ENCODE peak calls at places on chromosomes 1 and 21, in six cellular contexts. X, L, D, S, K and C are unnamed samples.

GRCh38 chr21:42555756-42556438 is 42.2 kb downstream of the SLC37A1 start:
- DNase-seq in X (no peak), D (no peak), S (peak; percentile 58), K (peak; percentile 40), L (peak; percentile 38), C (no peak)

GRCh38 chr1:47917696-47918095 is 79.5 kb downstream of the TRABD2B start:
- DNase-seq in D (no peak), X (no peak), K (no peak), S (no peak), L (no peak), C (peak; percentile 10)

GRCh38 chr1:2587860-2588571 is 1.4 kb downstream of the PRXL2B start:
- DNase-seq in X (no peak), D (no peak), L (peak; percentile 79), K (no peak), S (peak; percentile 65), C (no peak)

GRCh38 chr1:213122514-213122929 is 71.5 kb downstream of the RPS6KC1 start:
- DNase-seq in S (no peak), D (no peak), K (no peak), X (peak; percentile 77), L (no peak), C (peak; percentile 56)

GRCh38 chr1:7221823-7222462 is 436.7 kb downstream of the CAMTA1 start:
- DNase-seq in K (no peak), X (no peak), D (no peak), S (no peak), L (no peak), C (no peak)

GRCh38 chr1:64470670-64471217 is 815 bp downstream of the CACHD1 start:
- DNase-seq in X (peak; percentile 30), K (peak; percentile 71), D (peak; percentile 25), S (peak; percentile 68), L (peak; percentile 87), C (peak; percentile 8)

GRCh38 chr21:42568834-42569731 is 55.4 kb downstream of the SLC37A1 start:
- DNase-seq in L (peak; percentile 73), X (no peak), K (peak; percentile 46), D (peak; percentile 11), S (peak; percentile 71), C (no peak)

GRCh38 chr1:151716771-151717631 is at the start of gene CELF3:
- DNase-seq in L (no peak), D (no peak), K (no peak), S (no peak), X (peak; percentile 50), C (no peak)

GRCh38 chr1:211925016-211925415 is 94.5 kb upstream of the LPGAT1 start:
- DNase-seq in L (no peak), X (no peak), S (no peak), D (no peak), K (no peak), C (peak; percentile 43)

GRCh38 chr1:209490013-209490412 is 93.5 kb upstream of the CAMK1G start:
- DNase-seq in D (no peak), L (no peak), S (no peak), X (peak; percentile 26), K (no peak), C (peak; percentile 58)

GRCh38 chr21:32908529-32908928 is 117.2 kb upstream of the OLIG2 start:
- DNase-seq in D (no peak), K (no peak), L (no peak), X (no peak), S (no peak), C (no peak)

GRCh38 chr1:201226859-201227488 is 36.4 kb downstream of the IGFN1 start:
- DNase-seq in S (peak; percentile 16), K (no peak), L (no peak), D (no peak), X (no peak), C (no peak)

GRCh38 chr21:44537930-44538911 is 1.8 kb downstream of the KRTAP10-1 start:
- DNase-seq in S (peak; percentile 56), D (no peak), X (no peak), L (no peak), K (peak; percentile 39), C (no peak)

GRCh38 chr1:239947789-239948188 is 143.9 kb upstream of the FMN2 start:
- DNase-seq in S (no peak), D (no peak), X (no peak), K (no peak), L (no peak), C (peak; percentile 3)

GRCh38 chr1:100627018-100627716 is 89.2 kb downstream of the GPR88 start:
- DNase-seq in X (peak; percentile 85), D (no peak), K (no peak), S (no peak), L (no peak), C (peak; percentile 82)

GRCh38 chr1:160080381-160081100 is 797 bp upstream of the KCNJ9 start:
- DNase-seq in D (no peak), S (peak; percentile 18), X (no peak), K (no peak), L (no peak), C (no peak)

GRCh38 chr21:31352841-31353240 is 8.8 kb upstream of the TIAM1 start:
- DNase-seq in S (no peak), D (no peak), K (no peak), X (no peak), L (no peak), C (no peak)

GRCh38 chr1:113191579-113192076 is 118.6 kb downstream of the LRIG2 start:
- DNase-seq in L (no peak), X (no peak), K (no peak), D (no peak), S (no peak), C (peak; percentile 55)

GRCh38 chr21:42702720-42703119 is 49.3 kb downstream of the PDE9A start:
- DNase-seq in K (no peak), X (no peak), S (no peak), L (no peak), D (no peak), C (no peak)

GRCh38 chr1:248696261-248696660 is 6.3 kb downstream of the OR14I1 start:
- DNase-seq in X (no peak), S (no peak), D (peak; percentile 29), K (no peak), L (no peak), C (no peak)

DNA sequence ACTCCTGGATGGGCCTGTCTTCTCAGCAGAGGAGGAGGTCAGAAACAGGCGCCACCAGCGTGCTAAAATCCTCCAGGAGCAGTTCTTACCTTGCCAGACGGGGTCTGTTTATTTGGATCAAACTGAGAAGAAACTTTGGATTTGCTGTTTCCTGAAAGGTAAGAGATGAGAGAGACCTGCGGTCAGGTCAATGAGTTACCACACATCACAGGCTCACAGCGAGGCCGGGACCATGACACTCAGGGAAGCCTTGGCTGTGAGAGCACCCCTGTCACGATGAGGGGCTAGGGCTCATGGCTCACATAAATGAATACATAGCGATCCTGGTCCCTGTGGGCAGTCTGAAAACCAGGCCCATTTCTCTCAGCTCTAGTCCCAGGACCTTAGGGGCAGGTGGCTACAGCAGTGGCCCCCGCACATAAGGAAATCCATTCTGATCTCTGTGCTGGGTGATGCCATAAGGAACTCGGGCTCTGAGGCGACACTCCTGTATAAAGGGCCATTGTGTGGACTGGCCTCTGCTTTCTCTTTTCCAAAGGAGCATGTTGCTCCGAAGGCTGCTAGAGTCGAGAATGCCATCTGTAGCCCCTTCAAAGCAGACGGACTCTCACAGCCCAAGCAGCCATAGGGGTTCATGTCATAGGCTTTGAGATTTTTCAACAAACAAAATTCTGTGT is 8.9 kb upstream of the SRM start:
- DNase-seq in L (no peak), D (no peak), K (peak; percentile 37), X (no peak), S (peak; percentile 34), C (no peak)
- H3K36me3 ChIP-seq in L (no peaks in the 10 kb centered on the region), D (peaks cover 91% of the 10 kb centered on the region), K (peaks cover 98% of the 10 kb centered on the region), X (peaks cover 52% of the 10 kb centered on the region), S (peaks cover 81% of the 10 kb centered on the region), C (peaks cover 39% of the 10 kb centered on the region)

DNA sequence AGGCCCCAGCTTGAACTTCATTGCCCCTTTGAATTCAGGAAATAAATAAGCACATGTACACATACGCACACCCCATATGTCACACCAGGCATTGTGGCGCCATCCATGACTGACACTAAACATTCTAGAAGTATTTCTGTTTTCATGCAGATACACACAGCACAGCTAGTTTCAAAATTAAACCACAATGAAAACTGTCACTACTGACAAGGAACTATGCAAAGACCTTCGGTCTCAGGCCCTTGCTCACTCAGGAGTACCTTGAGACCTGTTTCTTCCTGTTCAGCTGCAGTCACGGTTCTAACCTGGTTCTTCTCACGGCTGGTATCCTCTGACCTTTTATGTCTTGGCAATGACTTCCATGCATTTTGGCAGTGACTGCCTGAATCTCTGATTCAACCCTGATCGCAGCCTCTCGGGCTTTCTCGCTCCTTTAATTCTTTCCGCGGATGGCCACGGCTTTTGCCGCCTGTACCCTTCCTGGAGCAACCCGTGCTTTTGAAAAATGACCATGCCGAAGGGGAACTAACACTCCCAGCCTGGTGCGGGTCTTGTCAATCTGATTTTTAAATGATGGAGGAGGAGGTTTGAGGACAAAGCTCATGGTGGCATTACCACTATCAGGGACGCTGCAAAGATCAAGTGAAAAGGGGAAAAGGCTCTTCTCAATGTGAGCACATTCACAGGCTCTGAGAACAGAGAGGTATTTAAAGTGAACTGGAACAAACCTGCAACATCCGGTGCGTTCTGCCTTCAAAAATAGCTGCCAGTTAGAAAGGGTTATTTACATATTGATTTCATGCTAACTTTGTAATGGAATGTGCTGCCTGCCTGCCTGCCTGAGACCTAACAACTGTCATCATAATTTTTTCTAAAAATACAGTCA is 384.6 kb downstream of the RRAGC start:
- DNase-seq in X (no peak), D (no peak), L (no peak), K (no peak), S (no peak), C (no peak)
- TF ChIP-seq CTCF in X (no peak), D (no peak), L (no peak), K (no peak), S (no peak), C (no peak)

DNA sequence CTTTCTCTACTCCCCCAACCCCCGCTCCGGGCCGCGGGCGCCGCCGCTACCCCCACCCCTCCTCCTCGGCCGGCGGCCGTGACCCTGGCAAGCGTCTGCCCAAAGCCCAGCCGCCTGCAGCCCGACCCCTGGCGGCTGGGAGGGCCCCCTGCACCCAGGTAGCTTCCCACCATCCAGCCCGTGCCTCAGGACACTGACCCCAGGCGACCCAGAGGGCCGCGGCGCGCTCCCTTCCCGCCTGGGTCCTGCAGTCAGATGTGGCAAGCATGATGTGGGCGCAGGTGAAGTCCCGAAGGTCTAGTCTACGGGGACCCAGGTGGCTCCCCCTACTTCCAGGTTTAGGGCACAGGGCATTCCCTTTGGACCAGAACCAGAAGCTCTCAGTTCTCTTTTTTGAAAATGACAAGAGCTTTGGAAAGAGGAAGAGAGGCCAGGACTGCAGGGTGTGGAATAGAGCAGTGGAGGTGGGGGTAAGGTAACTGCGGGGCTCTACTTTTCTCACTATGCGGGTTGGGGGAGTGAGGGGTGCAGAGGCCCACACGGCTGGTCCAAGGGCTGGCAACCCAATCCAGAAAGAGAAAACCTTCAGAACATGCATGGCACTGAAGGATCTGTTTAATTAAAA is at the start of gene DENND4B:
- DNase-seq in S (peak; percentile 94), L (peak; percentile 97), X (peak; percentile 87), K (peak; percentile 93), D (peak; percentile 85), C (peak; percentile 44)
- H3K36me3 ChIP-seq in S (peaks cover 62% of the 10 kb centered on the region), L (no peaks in the 10 kb centered on the region), X (peaks cover 42% of the 10 kb centered on the region), K (peaks cover 66% of the 10 kb centered on the region), D (peaks cover 57% of the 10 kb centered on the region), C (peaks cover 26% of the 10 kb centered on the region)

GRCh38 chr1:27538793-27539192 is 48.8 kb upstream of the WASF2 start:
- DNase-seq in L (no peak), X (peak; percentile 49), S (no peak), K (peak; percentile 77), D (no peak), C (peak; percentile 47)

GRCh38 chr1:27539901-27540861 is 50.2 kb upstream of the WASF2 start:
- DNase-seq in L (no peak), K (peak; percentile 76), S (no peak), D (peak; percentile 84), X (no peak), C (peak; percentile 92)

GRCh38 chr1:27536004-27536757 is 46.2 kb upstream of the WASF2 start:
- DNase-seq in X (no peak), K (no peak), D (no peak), S (no peak), L (no peak), C (no peak)

GRCh38 chr1:27535386-27535785 is 45.4 kb upstream of the WASF2 start:
- DNase-seq in K (no peak), S (no peak), X (no peak), L (no peak), D (no peak), C (peak; percentile 29)

GRCh38 chr1:27536767-27537166 is 46.8 kb upstream of the WASF2 start:
- DNase-seq in D (peak; percentile 81), X (peak; percentile 91), K (peak; percentile 91), L (no peak), S (no peak), C (peak; percentile 25)
- TF ChIP-seq CTCF in D (no peak), X (no peak), K (no peak), L (no peak), S (no peak), C (no peak)